ENCODE peak calls at places on chromosomes 5 and 9, in four cellular contexts. Z is MM.1S, B is mucosa of descending colon, Y is transverse colon. H is an unnamed sample.

GRCh38 chr5:157718529-157718928 is 12.7 kb upstream of the THG1L start:
- DNase-seq in Z (peak), Y (no peak), B (peak), H (peak)

GRCh38 chr9:22238809-22239684 is 207.6 kb upstream of the DMRTA1 start:
- DNase-seq in Y (no peak), B (no peak), Z (peak), H (peak)

GRCh38 chr9:73996844-73997243 is 500.3 kb upstream of the RORB start:
- DNase-seq in Z (no peak), B (no peak), Y (no peak), H (no peak)

GRCh38 chr9:110995511-110996340 is 42.5 kb downstream of the LPAR1 start:
- DNase-seq in Y (no peak), Z (no peak), B (no peak), H (no peak)

GRCh38 chr5:637581-638450 is 25.7 kb downstream of the CEP72 start:
- DNase-seq in Z (no peak), B (no peak), Y (no peak), H (no peak)

GRCh38 chr5:112576298-112576925 is 157.3 kb upstream of the EPB41L4A start:
- DNase-seq in B (no peak), Z (no peak), Y (no peak), H (no peak)

GRCh38 chr5:76372320-76373054 is 30.6 kb upstream of the IQGAP2 start:
- DNase-seq in Z (no peak), B (no peak), Y (no peak), H (peak)

GRCh38 chr9:1575939-1576338 is 439.2 kb upstream of the SMARCA2 start:
- DNase-seq in Y (no peak), Z (no peak), B (no peak), H (no peak)

GRCh38 chr9:105044458-105044857 is 116.5 kb upstream of the ABCA1 start:
- DNase-seq in Z (no peak), Y (no peak), B (no peak), H (no peak)

GRCh38 chr5:59107692-59108091 is 524.8 kb downstream of the RAB3C start:
- DNase-seq in Z (no peak), Y (no peak), B (no peak), H (peak)

GRCh38 chr9:22103650-22104575 is 94.8 kb upstream of the CDKN2B start:
- DNase-seq in B (no peak), Z (no peak), Y (peak), H (no peak)

GRCh38 chr5:68287976-68288755 is 72.6 kb downstream of the PIK3R1 start:
- DNase-seq in Y (peak), B (peak), Z (peak), H (peak)

GRCh38 chr9:94270009-94270408 is 10.9 kb downstream of the ZNF169 start:
- DNase-seq in Y (no peak), B (no peak), Z (no peak), H (no peak)

GRCh38 chr9:35758475-35759050 is 4.5 kb upstream of the MSMP start:
- DNase-seq in B (no peak), Z (no peak), Y (no peak), H (no peak)

GRCh38 chr9:78559449-78559885 is 262.5 kb downstream of the PSAT1 start:
- DNase-seq in Y (no peak), Z (no peak), B (no peak), H (peak)

GRCh38 chr5:165143727-165144210 is 1638.3 kb downstream of the MAT2B start:
- DNase-seq in Z (no peak), Y (no peak), B (no peak), H (no peak)

GRCh38 chr5:173923236-173924104 is 35.3 kb downstream of the CPEB4 start:
- DNase-seq in Y (no peak), B (no peak), Z (no peak), H (no peak)

GRCh38 chr9:129446828-129447550 is 173.9 kb downstream of the C9orf50 start:
- DNase-seq in Y (no peak), B (no peak), Z (no peak), H (no peak)

GRCh38 chr5:33808699-33809098 is 83.1 kb downstream of the ADAMTS12 start:
- DNase-seq in Z (no peak), B (no peak), Y (no peak), H (no peak)

GRCh38 chr9:79809931-79810330 is 238.2 kb downstream of the TLE4 start:
- DNase-seq in Y (no peak), B (no peak), Z (peak), H (peak)

GRCh38 chr5:76450059-76450458 is 47.0 kb downstream of the IQGAP2 start:
- DNase-seq in B (no peak), Z (no peak), Y (no peak), H (no peak)

GRCh38 chr5:97979740-97980139 is 793.7 kb upstream of the RGMB start:
- DNase-seq in B (no peak), Z (no peak), Y (no peak), H (no peak)

GRCh38 chr9:133854785-133855184 is 116.6 kb upstream of the SARDH start:
- DNase-seq in B (no peak), Z (no peak), Y (no peak), H (no peak)

GRCh38 chr5:116518423-116518822 is 56.2 kb downstream of the SEMA6A start:
- DNase-seq in Z (no peak), B (no peak), Y (peak), H (peak)

GRCh38 chr9:98365227-98365669 is 109.8 kb upstream of the TBC1D2 start:
- DNase-seq in Z (peak), B (no peak), Y (no peak), H (peak)

GRCh38 chr9:5321058-5321457 is 16.5 kb upstream of the RLN2 start:
- DNase-seq in Z (no peak), Y (no peak), B (no peak), H (peak)
- TF ChIP-seq CTCF in Z (no peak), Y (no peak), B (no peak), H (peak)

DNA sequence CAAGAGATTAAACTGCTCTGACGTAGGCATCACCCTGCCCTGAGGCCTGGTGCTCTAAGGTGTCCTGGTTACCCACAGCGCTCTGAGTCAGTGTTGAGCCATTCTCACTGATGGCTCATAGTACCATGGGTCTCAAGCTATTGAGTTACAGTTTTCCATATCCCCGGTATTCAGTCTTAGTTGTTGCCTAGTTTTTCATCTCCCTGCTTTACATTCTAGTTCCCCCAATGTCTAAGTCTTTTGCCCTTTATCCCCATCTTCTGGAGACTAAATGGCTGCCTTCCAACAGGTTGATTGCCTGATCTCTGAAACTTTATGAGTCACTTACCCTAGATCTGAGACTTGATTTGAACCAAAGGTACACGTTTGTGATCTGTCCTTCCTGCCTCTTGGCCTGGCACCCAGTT is 161.2 kb upstream of the PTGER4 start:
- DNase-seq in Z (no peak), Y (no peak), B (no peak), H (peak)
- TF ChIP-seq CTCF in Z (no peak), Y (no peak), B (no peak), H (no peak)

DNA sequence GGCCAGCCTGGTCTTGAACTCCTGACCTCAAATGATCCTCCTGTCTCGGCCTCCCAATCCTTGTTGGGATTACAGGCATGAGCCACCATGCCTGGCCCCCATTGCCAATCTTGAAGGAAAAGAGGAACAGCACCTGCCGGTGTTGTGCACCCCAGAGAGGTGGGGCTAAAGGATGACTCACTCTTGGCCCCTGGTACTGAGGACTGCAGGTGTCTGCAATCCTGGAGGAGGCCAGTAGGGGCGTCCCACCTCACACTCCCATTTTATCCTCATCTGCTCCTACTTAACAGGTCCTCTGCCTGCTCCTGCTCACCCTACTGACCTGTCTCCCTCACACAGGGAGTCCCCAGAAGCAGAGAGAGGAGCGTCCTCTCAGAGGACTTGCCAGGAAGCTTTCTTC is 390.4 kb downstream of the ARHGEF28 start:
- DNase-seq in Z (no peak), Y (no peak), B (no peak), H (peak)
- TF ChIP-seq CTCF in Z (peak), Y (no peak), B (no peak), H (peak)

GRCh38 chr5:31620071-31620470 is 18.9 kb upstream of the PDZD2 start:
- DNase-seq in B (no peak), Y (no peak), Z (no peak), H (no peak)
- TF ChIP-seq CTCF in B (no peak), Y (no peak), Z (no peak), H (no peak)

GRCh38 chr5:16580382-16580781 is 36.4 kb downstream of the RETREG1 start:
- DNase-seq in Z (no peak), B (no peak), Y (no peak), H (no peak)

GRCh38 chr5:16589658-16590057 is 27.1 kb downstream of the RETREG1 start:
- DNase-seq in Y (no peak), Z (no peak), B (no peak), H (no peak)

GRCh38 chr5:16582081-16582480 is 34.7 kb downstream of the RETREG1 start:
- DNase-seq in Y (no peak), Z (no peak), B (no peak), H (no peak)

GRCh38 chr5:16588434-16589214 is 28.2 kb downstream of the RETREG1 start:
- DNase-seq in Y (no peak), B (no peak), Z (no peak), H (no peak)

GRCh38 chr5:16585028-16585667 is 31.6 kb downstream of the RETREG1 start:
- DNase-seq in Y (no peak), Z (no peak), B (no peak), H (peak)
- TF ChIP-seq CTCF in Y (peak), Z (peak), B (peak), H (peak)

DNA sequence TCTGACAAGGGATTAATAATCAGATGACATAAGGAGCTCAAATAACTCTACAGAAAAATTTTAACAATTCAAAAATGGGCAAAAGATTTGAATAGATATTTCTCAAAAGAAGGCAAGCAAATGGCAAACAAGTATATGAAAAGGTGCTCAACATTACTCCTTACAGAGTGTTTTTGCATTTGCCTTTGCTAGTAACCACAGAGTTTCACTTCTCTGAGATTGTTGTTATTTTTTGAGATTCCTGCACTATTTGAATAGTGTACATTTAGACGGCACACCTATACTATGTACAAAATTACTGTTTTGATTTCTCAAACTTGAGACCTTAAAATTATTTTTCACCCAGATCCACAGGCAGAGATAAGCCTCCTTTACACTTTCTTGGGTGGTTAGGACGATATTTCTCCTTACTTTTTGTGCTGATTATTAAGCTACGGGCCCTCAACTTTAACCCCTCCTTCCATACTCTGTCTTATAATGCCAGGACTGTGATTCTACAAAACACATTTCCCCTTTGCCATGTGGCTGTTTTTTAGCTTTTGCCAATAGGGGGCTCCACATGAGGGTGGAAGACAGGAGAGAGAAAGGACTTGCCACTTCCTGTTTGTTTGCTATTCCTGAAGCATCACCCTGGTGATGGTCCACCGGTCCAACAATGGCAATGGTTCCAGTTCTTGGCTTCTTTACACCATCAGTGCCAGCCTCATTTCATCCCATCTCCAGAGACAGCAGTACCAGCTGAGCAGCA is 65.0 kb upstream of the DAP start:
- DNase-seq in Z (peak), Y (no peak), B (no peak), H (no peak)
- TF ChIP-seq CTCF in Z (no peak), Y (no peak), B (no peak), H (no peak)

GRCh38 chr5:149235841-149236240 is 35.8 kb upstream of the AFAP1L1 start:
- DNase-seq in Y (no peak), Z (no peak), B (no peak), H (peak)

GRCh38 chr5:149239917-149240316 is 31.7 kb upstream of the AFAP1L1 start:
- DNase-seq in Y (no peak), Z (no peak), B (no peak), H (no peak)

GRCh38 chr5:149238540-149238939 is 33.1 kb upstream of the AFAP1L1 start:
- DNase-seq in Z (no peak), Y (no peak), B (no peak), H (no peak)

GRCh38 chr5:149240354-149240998 is 31.2 kb upstream of the AFAP1L1 start:
- DNase-seq in Z (no peak), Y (peak), B (peak), H (no peak)

DNA sequence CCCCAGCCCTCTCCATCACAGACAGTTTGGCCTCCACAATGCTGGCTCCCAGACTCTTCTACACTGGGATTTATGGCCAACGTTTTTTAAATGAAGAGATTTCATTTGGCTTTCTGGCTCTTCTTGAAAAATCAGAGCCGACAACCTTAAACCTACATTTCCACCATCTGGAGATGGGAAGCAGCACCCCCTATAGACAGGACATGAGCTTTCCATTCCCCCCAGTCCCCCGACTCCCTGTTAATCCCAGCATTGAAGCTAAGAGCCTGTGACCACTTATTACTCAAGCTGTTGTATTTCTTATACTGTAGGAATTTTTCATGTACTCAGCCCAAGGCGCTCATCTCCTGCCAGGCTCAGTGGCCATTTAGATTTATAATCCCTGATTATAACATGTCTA is 34.0 kb upstream of the AFAP1L1 start:
- DNase-seq in Z (no peak), B (no peak), Y (no peak), H (no peak)
- TF ChIP-seq CTCF in Z (no peak), B (no peak), Y (no peak), H (no peak)

GRCh38 chr5:100517301-100517974 is 17.7 kb upstream of the FAM174A start:
- DNase-seq in B (peak), Y (peak), Z (peak), H (peak)
- TF ChIP-seq CTCF in B (no peak), Y (no peak), Z (peak), H (no peak)

DNA sequence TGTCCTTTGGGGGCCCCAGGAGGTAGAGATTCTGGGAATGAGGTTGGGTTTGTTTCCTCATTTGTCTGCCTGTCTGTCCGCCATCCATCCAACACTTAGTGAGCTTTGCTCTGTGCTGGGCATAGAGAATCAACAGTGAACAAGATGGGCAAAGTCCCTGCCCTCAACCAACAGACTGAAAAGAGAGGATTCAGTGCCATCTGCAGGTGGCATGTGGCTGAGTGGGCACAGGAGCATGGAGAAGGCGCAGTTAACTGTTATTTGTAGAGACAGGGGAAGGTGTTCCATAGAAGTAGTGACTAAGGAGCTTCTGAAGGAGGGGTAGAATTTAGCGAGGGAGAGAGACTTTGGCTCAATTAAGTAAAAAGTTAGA is 23.1 kb downstream of the POLR1E start:
- DNase-seq in Z (no peak), Y (no peak), B (no peak), H (no peak)
- TF ChIP-seq CTCF in Z (peak), Y (no peak), B (no peak), H (no peak)

H was measured in MCF 10A.